ENCODE peak calls at places on chromosomes 3 and 15, in eight cellular contexts. One of them, this sample, is unnamed.

GRCh38 chr15:58545307-58546065 is 113.7 kb downstream of the LIPC start:
- DNase-seq in left ventricle myocardium inferior: no peak
- DNase-seq in fibroblast of mammary gland: no peak
- DNase-seq in activated naive CD4-positive, alpha-beta T cell treated with anti-CD3 and anti-CD28 coated beads, Interleukin-2, amount 50 U/mL, for 72 hours: peak; percentile 66
- DNase-seq in Peyer's patch: peak; percentile 40
- DNase-seq in anterior cingulate cortex: no peak
- DNase-seq in lung: no peak
- DNase-seq in GM12864: no peak
- DNase-seq in this sample: no peak

GRCh38 chr3:112497897-112498548 is 1.2 kb downstream of the BTLA start:
- DNase-seq in Peyer's patch: no peak
- DNase-seq in GM12864: no peak
- DNase-seq in left ventricle myocardium inferior: no peak
- DNase-seq in lung: no peak
- DNase-seq in anterior cingulate cortex: no peak
- DNase-seq in activated naive CD4-positive, alpha-beta T cell treated with anti-CD3 and anti-CD28 coated beads, Interleukin-2, amount 50 U/mL, for 72 hours: no peak
- DNase-seq in fibroblast of mammary gland: no peak
- DNase-seq in this sample: no peak

GRCh38 chr3:4839278-4839677 is 140.0 kb upstream of the BHLHE40 start:
- DNase-seq in left ventricle myocardium inferior: no peak
- DNase-seq in fibroblast of mammary gland: no peak
- DNase-seq in Peyer's patch: no peak
- DNase-seq in activated naive CD4-positive, alpha-beta T cell treated with anti-CD3 and anti-CD28 coated beads, Interleukin-2, amount 50 U/mL, for 72 hours: no peak
- DNase-seq in GM12864: no peak
- DNase-seq in lung: no peak
- DNase-seq in anterior cingulate cortex: no peak
- DNase-seq in this sample: no peak

GRCh38 chr3:136817448-136817847 is 1.5 kb upstream of the SLC35G2 start:
- DNase-seq in left ventricle myocardium inferior: no peak
- DNase-seq in anterior cingulate cortex: peak; percentile 26
- DNase-seq in fibroblast of mammary gland: peak; percentile 48
- DNase-seq in Peyer's patch: no peak
- DNase-seq in lung: no peak
- DNase-seq in GM12864: no peak
- DNase-seq in activated naive CD4-positive, alpha-beta T cell treated with anti-CD3 and anti-CD28 coated beads, Interleukin-2, amount 50 U/mL, for 72 hours: no peak
- DNase-seq in this sample: no peak

GRCh38 chr15:69402816-69403215 is 11.3 kb upstream of the KIF23 start:
- DNase-seq in left ventricle myocardium inferior: no peak
- DNase-seq in GM12864: no peak
- DNase-seq in fibroblast of mammary gland: peak; percentile 33
- DNase-seq in activated naive CD4-positive, alpha-beta T cell treated with anti-CD3 and anti-CD28 coated beads, Interleukin-2, amount 50 U/mL, for 72 hours: no peak
- DNase-seq in Peyer's patch: no peak
- DNase-seq in lung: no peak
- DNase-seq in anterior cingulate cortex: no peak
- DNase-seq in this sample: no peak

GRCh38 chr15:70519616-70520015 is 243.7 kb downstream of the UACA start:
- DNase-seq in anterior cingulate cortex: no peak
- DNase-seq in activated naive CD4-positive, alpha-beta T cell treated with anti-CD3 and anti-CD28 coated beads, Interleukin-2, amount 50 U/mL, for 72 hours: peak; percentile 40
- DNase-seq in Peyer's patch: peak; percentile 34
- DNase-seq in GM12864: no peak
- DNase-seq in lung: no peak
- DNase-seq in fibroblast of mammary gland: no peak
- DNase-seq in left ventricle myocardium inferior: no peak
- DNase-seq in this sample: no peak

GRCh38 chr3:98977520-98977919 is 76.0 kb upstream of the DCBLD2 start:
- DNase-seq in fibroblast of mammary gland: peak; percentile 95
- DNase-seq in left ventricle myocardium inferior: no peak
- DNase-seq in lung: no peak
- DNase-seq in GM12864: no peak
- DNase-seq in Peyer's patch: no peak
- DNase-seq in anterior cingulate cortex: no peak
- DNase-seq in activated naive CD4-positive, alpha-beta T cell treated with anti-CD3 and anti-CD28 coated beads, Interleukin-2, amount 50 U/mL, for 72 hours: no peak
- DNase-seq in this sample: no peak

GRCh38 chr15:29788433-29789034 is 33.7 kb downstream of the TJP1 start:
- DNase-seq in Peyer's patch: no peak
- DNase-seq in left ventricle myocardium inferior: no peak
- DNase-seq in activated naive CD4-positive, alpha-beta T cell treated with anti-CD3 and anti-CD28 coated beads, Interleukin-2, amount 50 U/mL, for 72 hours: no peak
- DNase-seq in GM12864: no peak
- DNase-seq in fibroblast of mammary gland: no peak
- DNase-seq in anterior cingulate cortex: no peak
- DNase-seq in lung: no peak
- DNase-seq in this sample: no peak

GRCh38 chr3:19270471-19270870 is 122.2 kb downstream of the KCNH8 start:
- DNase-seq in left ventricle myocardium inferior: no peak
- DNase-seq in GM12864: no peak
- DNase-seq in Peyer's patch: no peak
- DNase-seq in anterior cingulate cortex: peak; percentile 1
- DNase-seq in lung: no peak
- DNase-seq in fibroblast of mammary gland: no peak
- DNase-seq in activated naive CD4-positive, alpha-beta T cell treated with anti-CD3 and anti-CD28 coated beads, Interleukin-2, amount 50 U/mL, for 72 hours: no peak
- DNase-seq in this sample: no peak

GRCh38 chr15:46934851-46935250 is 782.5 kb upstream of the SEMA6D start:
- DNase-seq in activated naive CD4-positive, alpha-beta T cell treated with anti-CD3 and anti-CD28 coated beads, Interleukin-2, amount 50 U/mL, for 72 hours: no peak
- DNase-seq in anterior cingulate cortex: no peak
- DNase-seq in lung: no peak
- DNase-seq in GM12864: no peak
- DNase-seq in Peyer's patch: no peak
- DNase-seq in left ventricle myocardium inferior: no peak
- DNase-seq in fibroblast of mammary gland: no peak
- DNase-seq in this sample: no peak

GRCh38 chr3:144229237-144229830 is 257.7 kb downstream of the DIPK2A start:
- DNase-seq in anterior cingulate cortex: no peak
- DNase-seq in activated naive CD4-positive, alpha-beta T cell treated with anti-CD3 and anti-CD28 coated beads, Interleukin-2, amount 50 U/mL, for 72 hours: no peak
- DNase-seq in left ventricle myocardium inferior: no peak
- DNase-seq in fibroblast of mammary gland: no peak
- DNase-seq in GM12864: no peak
- DNase-seq in Peyer's patch: no peak
- DNase-seq in lung: no peak
- DNase-seq in this sample: no peak

GRCh38 chr3:185915642-185916041 is 22.2 kb downstream of the TRA2B start:
- DNase-seq in anterior cingulate cortex: no peak
- DNase-seq in Peyer's patch: no peak
- DNase-seq in lung: no peak
- DNase-seq in activated naive CD4-positive, alpha-beta T cell treated with anti-CD3 and anti-CD28 coated beads, Interleukin-2, amount 50 U/mL, for 72 hours: no peak
- DNase-seq in fibroblast of mammary gland: no peak
- DNase-seq in GM12864: no peak
- DNase-seq in left ventricle myocardium inferior: no peak
- DNase-seq in this sample: no peak

GRCh38 chr3:29822051-29822450 is 541.2 kb downstream of the RBMS3 start:
- DNase-seq in fibroblast of mammary gland: peak; percentile 52
- DNase-seq in activated naive CD4-positive, alpha-beta T cell treated with anti-CD3 and anti-CD28 coated beads, Interleukin-2, amount 50 U/mL, for 72 hours: no peak
- DNase-seq in anterior cingulate cortex: no peak
- DNase-seq in Peyer's patch: no peak
- DNase-seq in left ventricle myocardium inferior: no peak
- DNase-seq in lung: no peak
- DNase-seq in GM12864: no peak
- DNase-seq in this sample: no peak

GRCh38 chr3:156626104-156626503 is 48.3 kb upstream of the TIPARP start:
- DNase-seq in anterior cingulate cortex: no peak
- DNase-seq in left ventricle myocardium inferior: no peak
- DNase-seq in lung: peak; percentile 87
- DNase-seq in fibroblast of mammary gland: no peak
- DNase-seq in activated naive CD4-positive, alpha-beta T cell treated with anti-CD3 and anti-CD28 coated beads, Interleukin-2, amount 50 U/mL, for 72 hours: no peak
- DNase-seq in GM12864: no peak
- DNase-seq in Peyer's patch: peak; percentile 82
- DNase-seq in this sample: no peak

GRCh38 chr3:125461896-125462295 is 58.1 kb downstream of the SNX4 start:
- DNase-seq in anterior cingulate cortex: no peak
- DNase-seq in GM12864: no peak
- DNase-seq in left ventricle myocardium inferior: no peak
- DNase-seq in lung: no peak
- DNase-seq in fibroblast of mammary gland: no peak
- DNase-seq in activated naive CD4-positive, alpha-beta T cell treated with anti-CD3 and anti-CD28 coated beads, Interleukin-2, amount 50 U/mL, for 72 hours: no peak
- DNase-seq in Peyer's patch: no peak
- DNase-seq in this sample: no peak

GRCh38 chr15:85588657-85589056 is 206.1 kb downstream of the KLHL25 start:
- DNase-seq in activated naive CD4-positive, alpha-beta T cell treated with anti-CD3 and anti-CD28 coated beads, Interleukin-2, amount 50 U/mL, for 72 hours: no peak
- DNase-seq in fibroblast of mammary gland: peak; percentile 57
- DNase-seq in left ventricle myocardium inferior: no peak
- DNase-seq in anterior cingulate cortex: no peak
- DNase-seq in Peyer's patch: no peak
- DNase-seq in GM12864: no peak
- DNase-seq in lung: no peak
- DNase-seq in this sample: no peak

GRCh38 chr15:88627463-88627862 is 6.3 kb downstream of the AEN start:
- DNase-seq in lung: no peak
- DNase-seq in anterior cingulate cortex: no peak
- DNase-seq in GM12864: no peak
- DNase-seq in Peyer's patch: peak; percentile 93
- DNase-seq in activated naive CD4-positive, alpha-beta T cell treated with anti-CD3 and anti-CD28 coated beads, Interleukin-2, amount 50 U/mL, for 72 hours: peak; percentile 51
- DNase-seq in left ventricle myocardium inferior: no peak
- DNase-seq in fibroblast of mammary gland: no peak
- DNase-seq in this sample: no peak